ENCODE peak calls at places on chromosomes 12 and 14, in eight cellular contexts. One of them, this sample, is unnamed.

GRCh38 chr12:94970560-94970959 is 32.9 kb downstream of the NDUFA12 start:
- DNase-seq in H9: no peak
- DNase-seq in endodermal cell: no peak
- DNase-seq in gastrocnemius medialis: no peak
- DNase-seq in neural progenitor cell: no peak
- DNase-seq in HepG2: no peak
- DNase-seq in aorta: no peak
- DNase-seq in HCT116: no peak
- DNase-seq in this sample: no peak

GRCh38 chr14:50647282-50647681 is 20.8 kb downstream of the SAV1 start:
- DNase-seq in H9: no peak
- DNase-seq in endodermal cell: no peak
- DNase-seq in gastrocnemius medialis: no peak
- DNase-seq in neural progenitor cell: no peak
- DNase-seq in HepG2: no peak
- DNase-seq in aorta: no peak
- DNase-seq in HCT116: no peak
- DNase-seq in this sample: no peak

GRCh38 chr14:51962678-51963077 is 26.7 kb upstream of the RTRAF start:
- DNase-seq in H9: no peak
- DNase-seq in endodermal cell: no peak
- DNase-seq in gastrocnemius medialis: no peak
- DNase-seq in neural progenitor cell: no peak
- DNase-seq in HepG2: no peak
- DNase-seq in aorta: no peak
- DNase-seq in HCT116: no peak
- DNase-seq in this sample: no peak

GRCh38 chr12:3130053-3130805 is 53.0 kb downstream of the TSPAN9 start:
- DNase-seq in H9: no peak
- DNase-seq in endodermal cell: no peak
- DNase-seq in gastrocnemius medialis: peak; percentile 53
- DNase-seq in neural progenitor cell: no peak
- DNase-seq in HepG2: no peak
- DNase-seq in aorta: peak; percentile 75
- DNase-seq in HCT116: no peak
- DNase-seq in this sample: no peak

GRCh38 chr12:34124608-34125007 is 102.3 kb downstream of the ALG10 start:
- DNase-seq in H9: no peak
- DNase-seq in endodermal cell: no peak
- DNase-seq in gastrocnemius medialis: no peak
- DNase-seq in neural progenitor cell: no peak
- DNase-seq in HepG2: no peak
- DNase-seq in aorta: no peak
- DNase-seq in HCT116: no peak
- DNase-seq in this sample: no peak

GRCh38 chr14:80850197-80850814 is 91.2 kb downstream of the CEP128 start:
- DNase-seq in H9: no peak
- DNase-seq in endodermal cell: no peak
- DNase-seq in gastrocnemius medialis: no peak
- DNase-seq in neural progenitor cell: peak; percentile 42
- DNase-seq in HepG2: peak; percentile 12
- DNase-seq in aorta: no peak
- DNase-seq in HCT116: peak; percentile 21
- DNase-seq in this sample: no peak

GRCh38 chr12:47097276-47097896 is 17.6 kb upstream of the AMIGO2 start:
- DNase-seq in H9: no peak
- DNase-seq in endodermal cell: no peak
- DNase-seq in gastrocnemius medialis: no peak
- DNase-seq in neural progenitor cell: no peak
- DNase-seq in HepG2: no peak
- DNase-seq in aorta: no peak
- DNase-seq in HCT116: no peak
- DNase-seq in this sample: no peak

GRCh38 chr14:71321556-71322315 is 414.5 kb downstream of the PCNX1 start:
- DNase-seq in H9: peak; percentile 39
- DNase-seq in endodermal cell: peak; percentile 64
- DNase-seq in gastrocnemius medialis: no peak
- DNase-seq in neural progenitor cell: peak; percentile 69
- DNase-seq in HepG2: peak; percentile 72
- DNase-seq in aorta: no peak
- DNase-seq in HCT116: peak; percentile 65
- DNase-seq in this sample: no peak

GRCh38 chr12:50257226-50258166 is 25.8 kb downstream of the LIMA1 start:
- DNase-seq in H9: no peak
- DNase-seq in endodermal cell: no peak
- DNase-seq in gastrocnemius medialis: peak; percentile 24
- DNase-seq in neural progenitor cell: no peak
- DNase-seq in HepG2: no peak
- DNase-seq in aorta: no peak
- DNase-seq in HCT116: no peak
- DNase-seq in this sample: no peak

GRCh38 chr12:56873382-56873781 is 60.8 kb downstream of the SDR9C7 start:
- DNase-seq in H9: no peak
- DNase-seq in endodermal cell: no peak
- DNase-seq in gastrocnemius medialis: no peak
- DNase-seq in neural progenitor cell: no peak
- DNase-seq in HepG2: no peak
- DNase-seq in aorta: no peak
- DNase-seq in HCT116: no peak
- DNase-seq in this sample: no peak

DNA sequence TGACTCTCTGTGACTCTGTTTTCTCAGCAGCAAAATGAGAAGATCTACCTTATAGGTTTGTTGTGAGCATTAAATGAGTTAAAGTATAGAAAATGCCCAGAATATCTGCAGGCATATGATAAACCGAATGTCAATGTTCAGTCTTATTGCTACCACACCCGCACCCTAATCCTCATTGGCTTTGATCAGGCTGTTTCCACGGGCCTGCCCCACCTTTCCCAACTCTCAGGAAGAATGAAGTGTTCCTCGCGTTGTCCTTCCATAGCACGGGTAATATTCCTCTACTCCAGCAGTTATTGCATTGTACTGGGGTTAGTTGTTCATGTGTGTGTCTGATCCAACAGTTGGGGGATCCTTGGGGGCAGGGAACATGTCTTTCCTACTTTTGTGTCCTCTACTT is 7.9 kb upstream of the LGALS3 start:
- DNase-seq in H9: no peak
- DNase-seq in endodermal cell: no peak
- DNase-seq in gastrocnemius medialis: no peak
- DNase-seq in neural progenitor cell: no peak
- DNase-seq in HepG2: no peak
- DNase-seq in aorta: no peak
- DNase-seq in HCT116: no peak
- DNase-seq in this sample: no peak
- H3K4me1 ChIP-seq in H9: no peaks in the 10 kb centered on the region
- H3K4me1 ChIP-seq in endodermal cell: peaks cover 16% of the 10 kb centered on the region
- H3K4me1 ChIP-seq in gastrocnemius medialis: peaks cover 26% of the 10 kb centered on the region
- H3K4me1 ChIP-seq in neural progenitor cell: peaks cover 19% of the 10 kb centered on the region
- H3K4me1 ChIP-seq in HepG2: peaks cover 62% of the 10 kb centered on the region
- H3K4me1 ChIP-seq in aorta: no peaks in the 10 kb centered on the region
- H3K4me1 ChIP-seq in HCT116: peaks cover 15% of the 10 kb centered on the region
- H3K4me1 ChIP-seq in this sample: peaks cover 17% of the 10 kb centered on the region

DNA sequence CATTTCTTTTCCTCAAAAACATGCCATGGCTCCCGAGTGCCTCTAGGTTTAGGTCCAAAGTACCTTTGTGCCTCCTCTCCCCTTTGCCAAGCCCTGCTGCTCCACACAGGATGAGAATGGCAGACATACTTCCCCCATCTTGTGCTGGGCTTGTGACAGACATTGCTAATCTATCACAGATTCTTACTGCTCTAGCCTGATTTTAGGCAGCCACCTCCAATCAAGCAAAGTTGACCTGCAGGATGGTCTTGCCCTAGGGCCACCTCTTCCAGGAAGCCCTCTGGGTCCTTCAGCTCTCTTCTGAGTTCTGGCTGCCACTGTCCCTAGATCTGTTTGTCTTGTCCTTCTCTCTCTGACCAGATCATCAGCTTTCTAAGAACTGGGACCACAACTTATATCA is 20.5 kb downstream of the FOXN4 start:
- DNase-seq in H9: no peak
- DNase-seq in endodermal cell: no peak
- DNase-seq in gastrocnemius medialis: no peak
- DNase-seq in neural progenitor cell: no peak
- DNase-seq in HepG2: no peak
- DNase-seq in aorta: peak; percentile 31
- DNase-seq in HCT116: peak; percentile 21
- DNase-seq in this sample: no peak
- H3K4me1 ChIP-seq in H9: peaks cover 4% of the 10 kb centered on the region
- H3K4me1 ChIP-seq in endodermal cell: no peaks in the 10 kb centered on the region
- H3K4me1 ChIP-seq in gastrocnemius medialis: no peaks in the 10 kb centered on the region
- H3K4me1 ChIP-seq in neural progenitor cell: peaks cover 19% of the 10 kb centered on the region
- H3K4me1 ChIP-seq in HepG2: no peaks in the 10 kb centered on the region
- H3K4me1 ChIP-seq in aorta: no peaks in the 10 kb centered on the region
- H3K4me1 ChIP-seq in HCT116: no peaks in the 10 kb centered on the region
- H3K4me1 ChIP-seq in this sample: peaks cover 4% of the 10 kb centered on the region

DNA sequence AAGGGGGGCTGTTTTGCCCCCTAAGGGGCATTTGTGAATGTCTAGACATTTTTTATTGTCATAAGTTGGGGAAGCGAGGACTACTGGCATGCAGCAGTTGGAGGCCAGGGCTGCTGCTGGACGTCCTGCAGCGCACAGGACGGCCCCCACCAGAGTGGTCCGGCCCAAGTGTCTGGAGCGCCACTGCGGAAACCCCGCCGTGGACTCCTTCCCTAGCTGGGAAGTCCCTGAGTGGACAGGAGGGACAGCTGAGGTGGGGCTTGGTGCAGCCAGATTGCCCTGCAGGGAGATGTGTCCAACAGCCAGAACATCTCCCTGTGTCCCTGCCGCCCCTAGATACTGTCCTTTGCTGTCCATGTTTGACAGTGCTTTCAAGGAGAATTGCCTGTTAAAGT is 5.5 kb downstream of the CKB start:
- DNase-seq in H9: no peak
- DNase-seq in endodermal cell: no peak
- DNase-seq in gastrocnemius medialis: no peak
- DNase-seq in neural progenitor cell: no peak
- DNase-seq in HepG2: no peak
- DNase-seq in aorta: peak; percentile 75
- DNase-seq in HCT116: no peak
- DNase-seq in this sample: no peak
- H3K4me1 ChIP-seq in H9: no peaks in the 10 kb centered on the region
- H3K4me1 ChIP-seq in endodermal cell: peaks cover 11% of the 10 kb centered on the region
- H3K4me1 ChIP-seq in gastrocnemius medialis: peaks cover 24% of the 10 kb centered on the region
- H3K4me1 ChIP-seq in neural progenitor cell: peaks cover 35% of the 10 kb centered on the region
- H3K4me1 ChIP-seq in HepG2: peaks cover 44% of the 10 kb centered on the region
- H3K4me1 ChIP-seq in aorta: no peaks in the 10 kb centered on the region
- H3K4me1 ChIP-seq in HCT116: peaks cover 8% of the 10 kb centered on the region
- H3K4me1 ChIP-seq in this sample: peaks cover 33% of the 10 kb centered on the region

GRCh38 chr14:90175631-90176030 is 80.7 kb upstream of the PSMC1 start:
- DNase-seq in H9: no peak
- DNase-seq in endodermal cell: peak; percentile 24
- DNase-seq in gastrocnemius medialis: no peak
- DNase-seq in neural progenitor cell: no peak
- DNase-seq in HepG2: no peak
- DNase-seq in aorta: no peak
- DNase-seq in HCT116: no peak
- DNase-seq in this sample: no peak

GRCh38 chr14:90179357-90179756 is 77.0 kb upstream of the PSMC1 start:
- DNase-seq in H9: no peak
- DNase-seq in endodermal cell: no peak
- DNase-seq in gastrocnemius medialis: no peak
- DNase-seq in neural progenitor cell: no peak
- DNase-seq in HepG2: no peak
- DNase-seq in aorta: no peak
- DNase-seq in HCT116: no peak
- DNase-seq in this sample: no peak

GRCh38 chr14:90179809-90180779 is 76.3 kb upstream of the PSMC1 start:
- DNase-seq in H9: no peak
- DNase-seq in endodermal cell: no peak
- DNase-seq in gastrocnemius medialis: no peak
- DNase-seq in neural progenitor cell: no peak
- DNase-seq in HepG2: no peak
- DNase-seq in aorta: no peak
- DNase-seq in HCT116: no peak
- DNase-seq in this sample: no peak

DNA sequence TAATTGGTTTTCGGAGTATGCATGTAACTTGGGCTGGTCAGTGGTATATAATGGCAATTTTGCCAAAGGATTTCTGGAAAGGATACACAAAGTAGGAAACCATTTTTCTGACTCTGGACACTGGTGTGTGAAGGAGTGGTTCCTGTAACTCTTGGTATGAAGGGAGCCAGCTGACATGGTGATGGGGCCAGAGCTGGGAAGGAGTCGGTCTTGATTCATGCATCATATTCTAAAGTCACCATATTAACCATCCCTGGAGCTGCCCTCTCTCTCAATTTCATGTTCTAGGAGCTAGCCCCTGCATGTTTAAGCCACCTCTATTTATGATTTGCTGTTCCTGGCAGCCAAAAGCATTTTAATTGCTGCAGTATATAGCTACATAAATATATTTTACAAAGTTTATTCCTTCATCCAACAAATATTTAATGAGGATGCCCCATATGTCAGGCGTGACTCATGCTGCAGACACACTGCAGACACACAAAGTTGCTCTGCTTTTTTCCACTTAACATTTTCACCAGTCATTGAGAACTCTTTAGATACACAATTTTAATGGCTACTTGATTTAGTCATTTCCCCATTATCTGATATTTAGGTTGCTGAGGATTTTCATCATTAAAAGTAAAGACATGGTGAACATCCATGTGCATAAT is 78.7 kb upstream of the PSMC1 start:
- DNase-seq in H9: no peak
- DNase-seq in endodermal cell: no peak
- DNase-seq in gastrocnemius medialis: no peak
- DNase-seq in neural progenitor cell: no peak
- DNase-seq in HepG2: no peak
- DNase-seq in aorta: no peak
- DNase-seq in HCT116: no peak
- DNase-seq in this sample: no peak
- H3K4me1 ChIP-seq in H9: no peaks in the 10 kb centered on the region
- H3K4me1 ChIP-seq in endodermal cell: no peaks in the 10 kb centered on the region
- H3K4me1 ChIP-seq in gastrocnemius medialis: no peaks in the 10 kb centered on the region
- H3K4me1 ChIP-seq in neural progenitor cell: no peaks in the 10 kb centered on the region
- H3K4me1 ChIP-seq in HepG2: no peaks in the 10 kb centered on the region
- H3K4me1 ChIP-seq in aorta: no peaks in the 10 kb centered on the region
- H3K4me1 ChIP-seq in HCT116: no peaks in the 10 kb centered on the region
- H3K4me1 ChIP-seq in this sample: no peaks in the 10 kb centered on the region

GRCh38 chr12:6122211-6122610 is 2.3 kb downstream of the VWF start:
- DNase-seq in H9: no peak
- DNase-seq in endodermal cell: peak; percentile 24
- DNase-seq in gastrocnemius medialis: no peak
- DNase-seq in neural progenitor cell: no peak
- DNase-seq in HepG2: no peak
- DNase-seq in aorta: no peak
- DNase-seq in HCT116: no peak
- DNase-seq in this sample: no peak
- H3K4me1 ChIP-seq in H9: no peaks in the 10 kb centered on the region
- H3K4me1 ChIP-seq in endodermal cell: peaks cover 16% of the 10 kb centered on the region
- H3K4me1 ChIP-seq in gastrocnemius medialis: no peaks in the 10 kb centered on the region
- H3K4me1 ChIP-seq in neural progenitor cell: peaks cover 31% of the 10 kb centered on the region
- H3K4me1 ChIP-seq in HepG2: peaks cover 17% of the 10 kb centered on the region
- H3K4me1 ChIP-seq in aorta: no peaks in the 10 kb centered on the region
- H3K4me1 ChIP-seq in HCT116: no peaks in the 10 kb centered on the region
- H3K4me1 ChIP-seq in this sample: no peaks in the 10 kb centered on the region

GRCh38 chr14:64758711-64759554 is 54.7 kb downstream of the PLEKHG3 start:
- DNase-seq in H9: no peak
- DNase-seq in endodermal cell: peak; percentile 62
- DNase-seq in gastrocnemius medialis: no peak
- DNase-seq in neural progenitor cell: no peak
- DNase-seq in HepG2: peak; percentile 72
- DNase-seq in aorta: peak; percentile 79
- DNase-seq in HCT116: no peak
- DNase-seq in this sample: peak; percentile 45
- H3K4me1 ChIP-seq in H9: peaks cover 5% of the 10 kb centered on the region
- H3K4me1 ChIP-seq in endodermal cell: peaks cover 29% of the 10 kb centered on the region
- H3K4me1 ChIP-seq in gastrocnemius medialis: peaks cover 62% of the 10 kb centered on the region
- H3K4me1 ChIP-seq in neural progenitor cell: peaks cover 35% of the 10 kb centered on the region
- H3K4me1 ChIP-seq in HepG2: peaks cover 22% of the 10 kb centered on the region
- H3K4me1 ChIP-seq in aorta: no peaks in the 10 kb centered on the region
- H3K4me1 ChIP-seq in HCT116: peaks cover 42% of the 10 kb centered on the region
- H3K4me1 ChIP-seq in this sample: peaks cover 59% of the 10 kb centered on the region

GRCh38 chr12:13745100-13745678 is 236.2 kb downstream of the GRIN2B start:
- DNase-seq in H9: no peak
- DNase-seq in endodermal cell: no peak
- DNase-seq in gastrocnemius medialis: no peak
- DNase-seq in neural progenitor cell: peak; percentile 73
- DNase-seq in HepG2: no peak
- DNase-seq in aorta: no peak
- DNase-seq in HCT116: no peak
- DNase-seq in this sample: no peak
- H3K4me1 ChIP-seq in H9: peaks cover 9% of the 10 kb centered on the region
- H3K4me1 ChIP-seq in endodermal cell: peaks cover 21% of the 10 kb centered on the region
- H3K4me1 ChIP-seq in gastrocnemius medialis: no peaks in the 10 kb centered on the region
- H3K4me1 ChIP-seq in neural progenitor cell: peaks cover 74% of the 10 kb centered on the region
- H3K4me1 ChIP-seq in HepG2: no peaks in the 10 kb centered on the region
- H3K4me1 ChIP-seq in aorta: peaks cover 2% of the 10 kb centered on the region
- H3K4me1 ChIP-seq in HCT116: peaks cover 7% of the 10 kb centered on the region
- H3K4me1 ChIP-seq in this sample: no peaks in the 10 kb centered on the region

This sample was measured in psoas muscle.